ENCODE peak calls at places on chromosomes 16 and 17, in four cellular contexts. S is psoas muscle, P is heart left ventricle, T is progenitor cell of endocrine pancreas. A is an unnamed sample.

GRCh38 chr16:67936876-67937605 is 391 bp upstream of the PSMB10 start:
- DNase-seq in S (no peak), P (no peak), T (no peak), A (no peak)

GRCh38 chr17:48816774-48817590 is at the start of gene TTLL6:
- DNase-seq in S (peak; percentile 82), P (peak; percentile 86), T (peak; percentile 80), A (peak; percentile 70)

GRCh38 chr16:74280448-74280847 is 16.2 kb upstream of the PSMD7 start:
- DNase-seq in S (no peak), P (no peak), T (no peak), A (no peak)

GRCh38 chr17:61284174-61284573 is 115.5 kb upstream of the TBX2 start:
- DNase-seq in S (no peak), P (no peak), T (no peak), A (no peak)

GRCh38 chr16:13936596-13937081 is 16.7 kb downstream of the ERCC4 start:
- DNase-seq in S (peak; percentile 68), P (no peak), T (no peak), A (no peak)

GRCh38 chr16:55040366-55041086 is 109.9 kb downstream of the IRX5 start:
- DNase-seq in S (no peak), P (no peak), T (no peak), A (no peak)

GRCh38 chr17:70120420-70120819 is 45.4 kb downstream of the KCNJ16 start:
- DNase-seq in S (no peak), P (no peak), T (no peak), A (no peak)

GRCh38 chr17:63405741-63406261 is 40.3 kb downstream of the CYB561 start:
- DNase-seq in S (no peak), P (no peak), T (no peak), A (no peak)

GRCh38 chr16:30142672-30143346 is 19.8 kb upstream of the MAPK3 start:
- DNase-seq in S (no peak), P (no peak), T (no peak), A (no peak)

GRCh38 chr16:81201267-81201666 is 37.2 kb upstream of the BCO1 start:
- DNase-seq in S (no peak), P (no peak), T (no peak), A (no peak)

GRCh38 chr17:61106354-61106753 is 293.3 kb upstream of the TBX2 start:
- DNase-seq in S (no peak), P (no peak), T (no peak), A (no peak)

GRCh38 chr17:44751806-44752205 is 7.0 kb upstream of the ADAM11 start:
- DNase-seq in S (no peak), P (no peak), T (no peak), A (no peak)

GRCh38 chr17:37697331-37697730 is 47.5 kb downstream of the HNF1B start:
- DNase-seq in S (no peak), P (no peak), T (no peak), A (no peak)

GRCh38 chr16:84648595-84649510 is 542 bp downstream of the KLHL36 start:
- DNase-seq in S (peak; percentile 65), P (peak; percentile 56), T (peak; percentile 46), A (peak; percentile 43)

GRCh38 chr17:81825841-81826471 is 7.1 kb downstream of the MCRIP1 start:
- DNase-seq in S (no peak), P (no peak), T (no peak), A (no peak)

GRCh38 chr16:89040391-89040790 is 53.3 kb upstream of the ACSF3 start:
- DNase-seq in S (no peak), P (no peak), T (no peak), A (no peak)

GRCh38 chr16:46830417-46830901 is 521 bp downstream of the C16orf87 start:
- DNase-seq in S (peak; percentile 70), P (peak; percentile 39), T (no peak), A (peak; percentile 47)

GRCh38 chr17:73510981-73511442 is 133.2 kb downstream of the SDK2 start:
- DNase-seq in S (peak; percentile 30), P (no peak), T (no peak), A (no peak)

GRCh38 chr16:8972843-8973586 is 9.3 kb upstream of the USP7 start:
- DNase-seq in S (no peak), P (no peak), T (no peak), A (no peak)

GRCh38 chr16:3443108-3444031 is at the start of the genes NAA60 and ZNF597:
- DNase-seq in S (peak; percentile 88), P (peak; percentile 88), T (peak; percentile 57), A (peak; percentile 66)

GRCh38 chr16:23406546-23407240 is 46.3 kb downstream of the COG7 start:
- DNase-seq in S (no peak), P (no peak), T (no peak), A (no peak)

GRCh38 chr17:71922439-71922838 is 198.4 kb upstream of the SOX9 start:
- DNase-seq in S (no peak), P (no peak), T (no peak), A (no peak)

GRCh38 chr17:66190738-66191606 is 961 bp downstream of the CEP112 start:
- DNase-seq in S (no peak), P (no peak), T (no peak), A (no peak)

GRCh38 chr17:76240461-76241204 is at the start of gene RNF157:
- DNase-seq in S (peak; percentile 89), P (peak; percentile 73), T (peak; percentile 73), A (peak; percentile 65)

GRCh38 chr17:57541472-57542394 is 203.4 kb downstream of the CCDC182 start:
- DNase-seq in S (peak; percentile 82), P (peak; percentile 78), T (no peak), A (no peak)
- TF ChIP-seq CTCF in S (no peak), P (no peak), T (peak; percentile 6), A (no peak)

GRCh38 chr17:77473615-77474226 is 333.0 kb downstream of the SEC14L1 start:
- DNase-seq in S (no peak), P (no peak), T (no peak), A (no peak)
- TF ChIP-seq CTCF in S (no peak), P (no peak), T (no peak), A (no peak)

GRCh38 chr16:49856741-49857330 is 924 bp upstream of the ZNF423 start:
- DNase-seq in S (peak; percentile 92), P (peak; percentile 84), T (peak; percentile 67), A (peak; percentile 79)
- TF ChIP-seq CTCF in S (peak; percentile 48), P (no peak), T (no peak), A (no peak)

GRCh38 chr17:58195518-58196123 is 3.1 kb downstream of the EPX start:
- DNase-seq in S (no peak), P (no peak), T (no peak), A (no peak)

GRCh38 chr17:58204796-58205195 is 12.3 kb downstream of the EPX start:
- DNase-seq in S (no peak), P (no peak), T (no peak), A (no peak)

GRCh38 chr17:58196610-58197009 is 4.1 kb downstream of the EPX start:
- DNase-seq in S (no peak), P (no peak), T (no peak), A (no peak)

GRCh38 chr17:58202859-58203258 is 10.3 kb downstream of the EPX start:
- DNase-seq in S (no peak), P (no peak), T (no peak), A (no peak)

GRCh38 chr17:58200024-58200633 is 7.6 kb downstream of the EPX start:
- DNase-seq in S (peak; percentile 64), P (no peak), T (peak; percentile 41), A (peak; percentile 78)
- TF ChIP-seq CTCF in S (peak; percentile 40), P (peak; percentile 16), T (peak; percentile 68), A (peak; percentile 76)

GRCh38 chr16:85754403-85754802 is 3.5 kb upstream of the C16orf74 start:
- DNase-seq in S (no peak), P (no peak), T (no peak), A (no peak)
- TF ChIP-seq CTCF in S (no peak), P (no peak), T (no peak), A (no peak)

A was measured in endothelial cell.